ENCODE peak calls at places on chromosomes 16 and 17, in seven cellular contexts. X is heart left ventricle, W is nephron progenitor cell, T is fibroblast of pulmonary artery, M is A549, Q is cardiac fibroblast, P is fibroblast of mammary gland. E is an unnamed sample.

GRCh38 chr17:29740017-29740416 is 117.3 kb upstream of the CORO6 start:
- DNase-seq in X (no peak), W (no peak), T (no peak), M (no peak), Q (no peak), P (no peak), E (no peak)

GRCh38 chr17:78127240-78127887 is 1.2 kb downstream of the TMC6 start:
- DNase-seq in X (peak; percentile 83), W (peak; percentile 70), T (no peak), M (no peak), Q (no peak), P (no peak), E (no peak)

GRCh38 chr17:14156689-14157088 is 80.0 kb downstream of the CDRT15 start:
- DNase-seq in X (no peak), W (no peak), T (no peak), M (no peak), Q (no peak), P (peak; percentile 77), E (no peak)

GRCh38 chr17:81160306-81160705 is 5.0 kb upstream of the PVALEF start:
- DNase-seq in X (peak; percentile 76), W (no peak), T (no peak), M (no peak), Q (no peak), P (no peak), E (no peak)

GRCh38 chr17:82065193-82065637 is 389 bp downstream of the DUS1L start:
- DNase-seq in X (no peak), W (peak; percentile 50), T (peak; percentile 31), M (no peak), Q (no peak), P (no peak), E (no peak)

GRCh38 chr16:87610026-87610425 is 7.7 kb downstream of the JPH3 start:
- DNase-seq in X (no peak), W (no peak), T (no peak), M (no peak), Q (no peak), P (no peak), E (no peak)

GRCh38 chr17:40443988-40444899 is 994 bp downstream of the IGFBP4 start:
- DNase-seq in X (no peak), W (no peak), T (peak; percentile 32), M (peak; percentile 52), Q (peak; percentile 49), P (peak; percentile 6), E (no peak)

GRCh38 chr17:11555530-11555929 is 42.7 kb upstream of the DNAH9 start:
- DNase-seq in X (no peak), W (no peak), T (no peak), M (no peak), Q (no peak), P (no peak), E (peak; percentile 81)

GRCh38 chr16:55765161-55765560 is 67.7 kb downstream of the CES1 start:
- DNase-seq in X (no peak), W (no peak), T (no peak), M (no peak), Q (no peak), P (no peak), E (no peak)

GRCh38 chr16:24036614-24037013 is 200.8 kb downstream of the PRKCB start:
- DNase-seq in X (no peak), W (peak; percentile 63), T (peak; percentile 59), M (peak; percentile 48), Q (peak; percentile 63), P (peak; percentile 44), E (no peak)

GRCh38 chr16:75644240-75645012 is 3.0 kb downstream of the KARS1 start:
- DNase-seq in X (no peak), W (no peak), T (no peak), M (no peak), Q (no peak), P (no peak), E (no peak)

GRCh38 chr17:1110844-1111598 is 68.8 kb downstream of the ABR start:
- DNase-seq in X (peak; percentile 75), W (no peak), T (peak; percentile 79), M (peak; percentile 90), Q (peak; percentile 90), P (peak; percentile 85), E (no peak)

GRCh38 chr16:79600636-79601091 is at the start of gene MAF:
- DNase-seq in X (peak; percentile 92), W (peak; percentile 86), T (peak; percentile 67), M (peak; percentile 72), Q (peak; percentile 76), P (peak; percentile 64), E (no peak)

GRCh38 chr16:4915226-4915761 is 21.7 kb downstream of the PPL start:
- DNase-seq in X (no peak), W (no peak), T (peak; percentile 29), M (no peak), Q (peak; percentile 85), P (peak; percentile 95), E (no peak)

GRCh38 chr16:58222532-58223316 is 24.8 kb upstream of the CSNK2A2 start:
- DNase-seq in X (no peak), W (no peak), T (peak; percentile 13), M (peak; percentile 19), Q (peak; percentile 8), P (peak; percentile 18), E (no peak)

GRCh38 chr16:25005445-25006306 is 9.5 kb downstream of the ARHGAP17 start:
- DNase-seq in X (no peak), W (no peak), T (peak; percentile 35), M (no peak), Q (peak; percentile 66), P (peak; percentile 79), E (no peak)

GRCh38 chr17:1559743-1560581 is 2.6 kb downstream of the PITPNA start:
- DNase-seq in X (no peak), W (no peak), T (no peak), M (no peak), Q (no peak), P (no peak), E (no peak)

GRCh38 chr17:45325810-45326209 is 9.0 kb upstream of the MAP3K14 start:
- DNase-seq in X (no peak), W (no peak), T (no peak), M (no peak), Q (no peak), P (no peak), E (no peak)

GRCh38 chr17:79188048-79188447 is 113.4 kb downstream of the ENGASE start:
- DNase-seq in X (no peak), W (peak; percentile 64), T (no peak), M (peak; percentile 50), Q (peak; percentile 10), P (no peak), E (no peak)

GRCh38 chr17:688100-688989 is 26.3 kb downstream of the VPS53 start:
- DNase-seq in X (no peak), W (no peak), T (peak; percentile 58), M (peak; percentile 67), Q (peak; percentile 53), P (peak; percentile 43), E (no peak)

DNA sequence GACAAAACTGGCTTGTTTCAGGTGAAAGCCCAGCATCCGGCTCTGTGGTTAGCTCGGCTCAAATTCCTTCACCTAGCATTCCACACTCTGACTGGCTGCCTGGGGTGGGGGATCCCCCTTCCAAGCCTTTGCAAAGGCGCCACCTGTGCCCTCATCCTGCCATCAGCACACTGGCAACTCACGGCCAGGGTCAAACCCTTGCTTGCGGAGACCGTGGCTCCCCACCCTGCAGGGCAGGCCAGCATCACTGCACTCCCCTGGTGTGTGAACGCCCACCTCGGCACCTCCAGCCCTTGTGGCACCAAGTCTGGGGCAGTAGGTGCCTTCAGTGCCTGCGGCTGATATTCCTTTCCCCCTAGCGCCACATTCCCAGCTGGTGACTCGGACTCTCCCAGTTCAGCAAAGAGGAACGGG is 1.3 kb downstream of the FLII start:
- DNase-seq in X (no peak), W (no peak), T (no peak), M (no peak), Q (no peak), P (no peak), E (no peak)
- TF ChIP-seq CTCF in X (no peak), W (no peak), T (no peak), M (no peak), Q (no peak), P (no peak), E (no peak)

DNA sequence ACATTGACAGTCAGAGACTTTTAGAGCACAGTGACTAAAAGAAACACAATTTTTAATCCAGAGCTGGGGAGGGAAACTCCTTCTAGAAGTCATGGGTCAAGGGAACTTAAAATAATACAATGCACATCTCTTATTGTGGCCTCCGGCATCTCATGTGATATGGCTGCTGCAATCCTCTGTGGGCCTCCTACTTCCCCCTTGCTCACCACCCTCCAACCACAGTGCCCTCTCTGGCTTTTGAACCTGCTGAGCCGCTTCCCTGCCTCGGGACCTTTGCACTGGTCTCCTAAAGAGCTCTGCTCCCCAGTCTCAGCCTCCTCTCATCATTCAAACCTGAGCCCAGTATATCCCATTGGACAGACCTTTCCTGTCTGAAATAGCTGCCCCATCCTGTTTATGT is 47.6 kb downstream of the HS3ST2 start:
- DNase-seq in X (no peak), W (no peak), T (no peak), M (no peak), Q (no peak), P (no peak), E (no peak)
- TF ChIP-seq CTCF in X (no peak), W (no peak), T (no peak), M (no peak), Q (no peak), P (no peak), E (no peak)

GRCh38 chr17:5838661-5839300 is 231.4 kb upstream of the WSCD1 start:
- DNase-seq in X (no peak), W (no peak), T (no peak), M (no peak), Q (no peak), P (no peak), E (peak; percentile 18)
- TF ChIP-seq CTCF in X (no peak), W (no peak), T (no peak), M (no peak), Q (no peak), P (no peak), E (no peak)

GRCh38 chr17:37067555-37068111 is 118.9 kb downstream of the AATF start:
- DNase-seq in X (no peak), W (no peak), T (peak; percentile 78), M (peak; percentile 86), Q (peak; percentile 85), P (peak; percentile 85), E (no peak)

GRCh38 chr17:37065486-37066321 is 117.0 kb downstream of the AATF start:
- DNase-seq in X (no peak), W (no peak), T (no peak), M (no peak), Q (no peak), P (no peak), E (no peak)

GRCh38 chr17:37068266-37068665 is 119.5 kb downstream of the AATF start:
- DNase-seq in X (no peak), W (no peak), T (peak; percentile 18), M (no peak), Q (no peak), P (no peak), E (no peak)

GRCh38 chr17:37064956-37065355 is 116.2 kb downstream of the AATF start:
- DNase-seq in X (no peak), W (no peak), T (no peak), M (no peak), Q (no peak), P (no peak), E (no peak)

DNA sequence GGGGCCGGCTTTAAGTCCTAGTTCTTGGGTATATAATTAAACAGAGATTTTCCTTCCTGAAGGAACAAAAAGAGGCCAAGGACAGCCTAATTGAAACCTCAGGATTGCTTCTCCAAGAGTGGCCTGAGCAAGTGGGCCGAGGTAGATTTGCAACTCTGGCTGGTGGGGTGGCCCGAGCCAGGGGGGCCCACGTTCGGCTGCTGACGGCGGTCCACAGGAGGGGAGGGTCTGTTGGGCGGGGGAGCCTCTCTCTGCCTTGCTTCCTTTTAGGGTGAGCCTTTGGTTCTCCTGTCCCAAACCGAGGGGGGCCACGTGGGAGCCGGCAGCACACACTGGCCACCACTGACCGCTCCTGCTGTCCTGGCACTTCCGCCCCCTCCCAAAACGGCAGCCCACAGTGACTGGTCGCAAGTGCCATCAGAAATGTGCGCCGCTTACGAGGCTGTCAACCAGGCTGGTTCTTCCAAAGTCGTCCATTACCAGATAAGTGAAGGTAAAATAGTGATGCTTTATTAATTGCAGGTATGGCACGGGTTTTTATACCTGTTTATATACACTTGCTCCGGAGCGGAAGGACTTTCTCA is 117.7 kb downstream of the AATF start:
- DNase-seq in X (no peak), W (no peak), T (no peak), M (no peak), Q (no peak), P (no peak), E (no peak)
- TF ChIP-seq CTCF in X (no peak), W (no peak), T (no peak), M (no peak), Q (no peak), P (no peak), E (no peak)